ENCODE peak calls at places on chromosome 1, in ten cellular contexts. L is mammary epithelial cell, O is PC-3, H is mesendoderm, J is A549, F is fibroblast of lung, T is MM.1S, W is SK-N-SH, R is neuronal stem cell, S is GM23338. Q is an unnamed sample.

GRCh38 chr1:231091853-231092301 is 51.8 kb upstream of the FAM89A start:
- DNase-seq in T (peak; percentile 36), L (peak; percentile 6), S (peak; percentile 84), R (peak; percentile 9), O (peak; percentile 72), F (peak; percentile 24), J (peak; percentile 61), W (no peak), H (peak; percentile 80), Q (peak; percentile 71)

GRCh38 chr1:92826792-92827191 is 5.0 kb upstream of the RPL5 start:
- DNase-seq in F (peak; percentile 38), T (no peak), W (no peak), S (no peak), O (peak; percentile 49), H (no peak), L (no peak), R (no peak), J (peak; percentile 33), Q (no peak)

GRCh38 chr1:167964646-167965045 is 27.8 kb upstream of the MPC2 start:
- DNase-seq in R (no peak), O (no peak), H (no peak), S (no peak), L (no peak), J (no peak), T (no peak), F (no peak), W (no peak), Q (no peak)

GRCh38 chr1:109763646-109764415 is at the start of gene EPS8L3:
- DNase-seq in R (no peak), S (no peak), T (no peak), J (peak; percentile 49), O (no peak), W (no peak), F (no peak), L (no peak), H (no peak), Q (peak; percentile 85)

GRCh38 chr1:183416850-183417690 is 1.1 kb downstream of the NMNAT2 start:
- DNase-seq in L (peak; percentile 50), T (no peak), R (peak; percentile 69), S (peak; percentile 91), W (peak; percentile 83), F (peak; percentile 57), J (peak; percentile 35), H (peak; percentile 84), O (no peak), Q (peak; percentile 87)

GRCh38 chr1:6180578-6181311 is 624 bp upstream of the CHD5 start:
- DNase-seq in S (peak; percentile 75), F (no peak), J (no peak), T (no peak), O (no peak), W (peak; percentile 20), L (no peak), H (peak; percentile 59), R (no peak), Q (peak; percentile 31)

GRCh38 chr1:214362188-214362882 is 81.4 kb downstream of the SMYD2 start:
- DNase-seq in J (no peak), O (no peak), R (no peak), H (no peak), W (no peak), L (no peak), F (peak; percentile 36), S (no peak), T (no peak), Q (no peak)

GRCh38 chr1:23646571-23646970 is 45.0 kb upstream of the RPL11 start:
- DNase-seq in J (no peak), S (no peak), F (no peak), R (no peak), H (no peak), L (no peak), T (no peak), O (no peak), W (no peak), Q (no peak)

DNA sequence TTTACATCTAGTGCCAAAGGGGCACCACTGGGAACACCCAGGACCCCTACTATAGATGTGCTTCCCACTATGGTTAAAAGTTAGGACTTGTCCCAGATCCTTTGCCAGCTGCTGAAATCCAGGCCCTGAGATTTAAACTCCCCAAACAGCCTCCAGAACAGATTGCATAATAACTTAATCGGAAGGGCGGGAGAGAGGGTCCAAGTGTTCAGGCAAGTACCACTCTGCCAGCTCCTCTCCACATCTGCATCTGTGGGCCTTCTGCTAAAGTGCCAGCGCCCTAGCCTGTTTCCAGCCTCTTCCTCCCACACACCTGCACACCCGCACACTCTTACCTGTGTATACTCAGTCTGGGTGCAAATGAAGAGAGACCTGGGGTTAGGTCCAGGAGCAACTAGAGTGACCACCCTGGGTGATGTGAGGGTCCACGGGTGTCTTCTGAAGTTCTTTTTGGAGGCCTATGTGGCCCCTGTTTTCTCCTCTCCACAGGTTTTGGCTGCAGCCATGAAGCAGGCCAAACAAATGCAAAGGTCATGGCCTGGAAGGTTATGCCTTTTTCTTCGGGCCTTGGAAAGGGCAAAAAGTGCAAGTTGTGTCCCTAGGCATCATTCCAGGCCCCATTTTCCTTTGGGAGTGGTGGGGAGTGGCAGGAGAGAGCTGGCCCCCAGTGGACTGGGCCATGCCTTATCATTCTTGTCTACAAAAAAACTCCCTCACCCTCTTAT is 29.3 kb downstream of the KIRREL1 start:
- DNase-seq in S (no peak), R (no peak), T (no peak), J (no peak), O (no peak), F (peak; percentile 61), H (no peak), W (no peak), L (no peak), Q (no peak)
- H3K4me2 ChIP-seq in S (peak overlapping the region; percentile 71), R (no peak overlapping the region), T (no peak overlapping the region), J (peak overlapping the region; percentile 69), O (no peak overlapping the region), F (no peak overlapping the region), H (no peak overlapping the region), W (peak overlapping the region; percentile 10), L (peak overlapping the region; percentile 71), Q (no peak overlapping the region)

DNA sequence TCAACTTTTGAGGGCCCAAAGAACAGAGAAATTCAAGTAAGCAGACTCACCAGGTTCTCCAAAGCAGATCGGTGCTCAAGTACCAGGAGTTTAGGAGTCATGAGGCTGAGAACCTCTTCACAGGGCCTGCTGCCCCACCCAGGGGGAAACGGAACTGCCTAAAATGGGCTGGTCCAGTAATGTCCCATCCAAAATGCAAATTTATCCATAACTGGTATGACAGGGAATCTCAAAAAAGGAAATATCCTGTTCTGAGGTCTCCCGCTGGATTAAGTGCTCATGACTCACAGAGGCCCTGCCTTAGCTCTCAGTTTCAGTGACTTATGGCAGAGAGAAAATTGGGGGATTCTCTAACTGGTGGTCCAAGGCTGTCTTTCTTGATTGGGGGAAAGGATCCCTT is 9.3 kb downstream of the SPRR2G start:
- DNase-seq in H (no peak), W (no peak), F (no peak), T (no peak), S (no peak), O (peak; percentile 25), J (no peak), R (no peak), L (peak; percentile 16), Q (no peak)
- H3K4me2 ChIP-seq in H (no peak overlapping the region), W (no peak overlapping the region), F (no peak overlapping the region), T (no peak overlapping the region), S (no peak overlapping the region), O (no peak overlapping the region), J (no peak overlapping the region), R (no peak overlapping the region), L (no peak overlapping the region), Q (no peak overlapping the region)

GRCh38 chr1:19700046-19700777 is 35.5 kb downstream of the HTR6 start:
- DNase-seq in F (no peak), R (no peak), L (no peak), W (no peak), H (no peak), J (no peak), T (no peak), S (no peak), O (no peak), Q (no peak)

GRCh38 chr1:19696820-19697219 is 32.1 kb downstream of the HTR6 start:
- DNase-seq in L (no peak), W (no peak), F (no peak), T (no peak), H (no peak), S (no peak), J (no peak), R (no peak), O (no peak), Q (no peak)

GRCh38 chr1:19694298-19694697 is 29.6 kb downstream of the HTR6 start:
- DNase-seq in H (no peak), T (no peak), S (no peak), W (no peak), O (no peak), R (no peak), L (no peak), F (no peak), J (no peak), Q (no peak)

GRCh38 chr1:19698181-19698580 is 33.5 kb downstream of the HTR6 start:
- DNase-seq in S (no peak), H (no peak), T (no peak), R (no peak), J (no peak), W (no peak), O (no peak), F (no peak), L (no peak), Q (no peak)

GRCh38 chr1:19695772-19696171 is 31.1 kb downstream of the HTR6 start:
- DNase-seq in O (no peak), H (no peak), W (no peak), R (no peak), J (no peak), L (no peak), F (no peak), T (no peak), S (no peak), Q (no peak)
- H3K4me2 ChIP-seq in O (no peak overlapping the region), H (no peak overlapping the region), W (no peak overlapping the region), R (no peak overlapping the region), J (no peak overlapping the region), L (no peak overlapping the region), F (no peak overlapping the region), T (no peak overlapping the region), S (no peak overlapping the region), Q (no peak overlapping the region)

GRCh38 chr1:162690672-162691434 is 58.6 kb downstream of the DDR2 start:
- DNase-seq in L (peak; percentile 94), W (no peak), F (peak; percentile 81), H (peak; percentile 94), S (peak; percentile 53), J (peak; percentile 17), O (peak; percentile 98), R (no peak), T (no peak), Q (peak; percentile 15)
- H3K4me2 ChIP-seq in L (peak overlapping the region; percentile 59), W (peak overlapping the region; percentile 58), F (peak overlapping the region; percentile 88), H (no peak overlapping the region), S (peak overlapping the region; percentile 11), J (peak overlapping the region; percentile 28), O (peak overlapping the region; percentile 63), R (no peak overlapping the region), T (no peak overlapping the region), Q (no peak overlapping the region)

Q was measured in hepatocyte.